ENCODE peak calls at places on chromosomes 4 and X, in nine cellular contexts. S is esophagus squamous epithelium, J is WTC11, G is neural crest cell, H is cardiac fibroblast, R is AG09309, Z is tibial artery, V is H1, C is psoas muscle. M is an unnamed sample.

GRCh38 chr4:136831553-136831952 is 700.7 kb downstream of the PCDH18 start:
- DNase-seq in H (no peak), G (no peak), S (no peak), J (peak), V (no peak), Z (no peak), C (no peak), R (no peak), M (no peak)

GRCh38 chr4:15717126-15717525 is 14.3 kb downstream of the BST1 start:
- DNase-seq in J (no peak), G (no peak), Z (no peak), C (no peak), S (no peak), H (peak), R (no peak), V (no peak), M (no peak)

GRCh38 chr4:69951602-69952001 is 13.9 kb downstream of the CSN2 start:
- DNase-seq in Z (no peak), J (no peak), H (no peak), C (no peak), R (no peak), G (no peak), V (no peak), S (no peak), M (no peak)

GRCh38 chr4:70772929-70773555 is 51.3 kb downstream of the RUFY3 start:
- DNase-seq in R (no peak), C (no peak), H (no peak), Z (no peak), J (no peak), S (no peak), V (no peak), G (no peak), M (no peak)

GRCh38 chrX:24594531-24594930 is 52.6 kb downstream of the PCYT1B start:
- DNase-seq in V (no peak), G (no peak), S (no peak), C (no peak), Z (no peak), J (no peak), R (no peak), H (no peak), M (no peak)

GRCh38 chr4:91963489-91963888 is 340.3 kb upstream of the GRID2 start:
- DNase-seq in J (no peak), V (no peak), R (no peak), G (no peak), S (no peak), H (peak), Z (no peak), C (no peak), M (no peak)

GRCh38 chr4:42609051-42609450 is 47.9 kb downstream of the ATP8A1 start:
- DNase-seq in G (no peak), J (no peak), V (no peak), C (no peak), Z (no peak), R (no peak), H (no peak), S (no peak), M (no peak)

GRCh38 chrX:54357414-54358377 is at the start of gene WNK3:
- DNase-seq in J (peak), Z (peak), H (peak), R (no peak), V (peak), C (peak), S (peak), G (peak), M (no peak)

GRCh38 chrX:103794117-103794516 is 17.5 kb downstream of the PLP1 start:
- DNase-seq in H (no peak), C (no peak), G (no peak), V (no peak), R (no peak), J (no peak), Z (no peak), S (no peak), M (no peak)

GRCh38 chr4:46994007-46994405 is 625 bp upstream of the GABRA4 start:
- DNase-seq in H (no peak), G (no peak), J (peak), V (no peak), Z (no peak), C (no peak), S (no peak), R (no peak), M (no peak)

GRCh38 chr4:41506071-41506470 is 31.9 kb upstream of the LIMCH1 start:
- DNase-seq in C (no peak), G (no peak), J (no peak), H (peak), R (peak), S (no peak), Z (no peak), V (no peak), M (no peak)

DNA sequence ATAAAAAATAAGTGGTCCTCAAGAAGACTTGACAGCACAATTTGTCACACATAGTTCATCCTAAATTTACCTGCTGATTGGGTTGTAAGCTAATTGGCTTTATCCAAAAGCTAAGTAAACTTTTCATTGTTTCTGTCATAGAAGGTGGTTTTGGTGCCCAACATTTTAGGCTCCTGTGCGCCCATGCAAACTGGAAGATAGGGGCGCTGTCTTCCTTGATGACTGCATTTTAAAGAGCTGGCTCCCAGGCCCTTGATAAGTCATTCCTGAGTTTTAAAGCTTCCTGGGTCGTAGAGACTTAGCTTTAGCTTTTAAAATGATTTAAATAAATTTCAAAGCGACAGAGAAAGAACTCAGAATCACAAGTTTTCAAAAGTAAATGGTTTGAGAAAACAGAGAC is 625.4 kb upstream of the GALNT7 start:
- DNase-seq in Z (no peak), V (no peak), C (no peak), G (no peak), R (no peak), J (no peak), H (no peak), S (no peak), M (no peak)
- TF ChIP-seq CTCF in Z (no peak), V (peak), C (no peak), G (peak), R (no peak), J (no peak), H (no peak), S (no peak), M (no peak)

GRCh38 chr4:21879187-21879586 is 69.4 kb downstream of the KCNIP4 start:
- DNase-seq in H (peak), J (peak), G (no peak), C (no peak), R (no peak), V (peak), S (no peak), Z (no peak), M (no peak)
- TF ChIP-seq CTCF in H (peak), J (no peak), G (no peak), C (no peak), R (peak), V (peak), S (no peak), Z (no peak), M (no peak)

GRCh38 chrX:115957862-115958490 is 212.6 kb upstream of the AGTR2 start:
- DNase-seq in C (no peak), J (peak), G (no peak), S (no peak), H (no peak), Z (no peak), V (no peak), R (no peak), M (no peak)
- TF ChIP-seq CTCF in C (peak), J (no peak), G (peak), S (no peak), H (no peak), Z (no peak), V (peak), R (no peak), M (peak)

GRCh38 chrX:67523932-67524331 is 19.9 kb upstream of the AR start:
- DNase-seq in H (no peak), S (no peak), G (no peak), J (no peak), C (no peak), V (no peak), Z (no peak), R (no peak), M (no peak)
- TF ChIP-seq CTCF in H (no peak), S (no peak), G (no peak), J (no peak), C (no peak), V (no peak), Z (no peak), R (no peak), M (no peak)